ENCODE peak calls at places on chromosome 21, in five cellular contexts. N is epithelial cell of esophagus, F is AG08395, X is GM23338, B is NCI-H510A treated with DMSO at 0.1 percent for 48 hours. L is an unnamed sample.

GRCh38 chr21:45209685-45210284 is 77.9 kb downstream of the POFUT2 start:
- DNase-seq in F (no peak), N (no peak), B (no peak), X (no peak), L (no peak)

GRCh38 chr21:15363921-15364320 is 299.1 kb upstream of the NRIP1 start:
- DNase-seq in F (no peak), X (no peak), N (peak; percentile 62), B (no peak), L (no peak)

GRCh38 chr21:31665397-31665796 is 5.9 kb downstream of the SOD1 start:
- DNase-seq in N (peak; percentile 33), F (no peak), B (no peak), X (no peak), L (no peak)

GRCh38 chr21:45114072-45114471 is 39.7 kb downstream of the ADARB1 start:
- DNase-seq in F (no peak), X (no peak), N (no peak), B (no peak), L (no peak)

GRCh38 chr21:32800056-32800455 is 28.5 kb upstream of the PAXBP1 start:
- DNase-seq in B (no peak), X (no peak), F (no peak), N (no peak), L (no peak)

GRCh38 chr21:43812139-43812821 is 22.9 kb downstream of the RRP1 start:
- DNase-seq in B (peak; percentile 91), F (peak; percentile 54), X (no peak), N (peak; percentile 93), L (no peak)

GRCh38 chr21:41612674-41613250 is 104.8 kb upstream of the TMPRSS2 start:
- DNase-seq in B (peak; percentile 68), N (peak; percentile 97), F (peak; percentile 94), X (peak; percentile 78), L (peak; percentile 60)

GRCh38 chr21:43311303-43311817 is 115.6 kb downstream of the SIK1 start:
- DNase-seq in F (no peak), N (peak; percentile 35), X (no peak), B (peak; percentile 97), L (peak; percentile 83)

GRCh38 chr21:26572668-26573381 is at the start of gene CYYR1:
- DNase-seq in B (no peak), N (peak; percentile 35), F (peak; percentile 13), X (peak; percentile 84), L (no peak)

GRCh38 chr21:15966216-15966615 is 236.4 kb downstream of the USP25 start:
- DNase-seq in F (no peak), B (no peak), X (no peak), N (no peak), L (no peak)

GRCh38 chr21:41630249-41630648 is 122.3 kb upstream of the TMPRSS2 start:
- DNase-seq in F (peak; percentile 94), N (peak; percentile 100), B (no peak), X (no peak), L (no peak)

GRCh38 chr21:42405064-42406059 is 1.7 kb downstream of the UBASH3A start:
- DNase-seq in B (no peak), F (no peak), X (no peak), N (no peak), L (no peak)

GRCh38 chr21:34852438-34852837 is 183.6 kb downstream of the CLIC6 start:
- DNase-seq in N (no peak), B (no peak), X (no peak), F (no peak), L (no peak)

GRCh38 chr21:35833991-35834390 is 226.3 kb downstream of the SETD4 start:
- DNase-seq in N (no peak), F (no peak), X (no peak), B (no peak), L (no peak)

GRCh38 chr21:26842976-26843911 is 2.0 kb downstream of the ADAMTS1 start:
- DNase-seq in F (peak; percentile 93), B (no peak), N (peak; percentile 96), X (peak; percentile 83), L (no peak)

GRCh38 chr21:33078907-33079582 is 9.1 kb downstream of the OLIG1 start:
- DNase-seq in F (peak; percentile 71), B (peak; percentile 8), X (no peak), N (peak; percentile 82), L (no peak)

GRCh38 chr21:35232545-35233176 is 183.6 kb upstream of the RUNX1 start:
- DNase-seq in N (peak; percentile 53), F (no peak), X (no peak), B (no peak), L (no peak)

GRCh38 chr21:44952116-44952928 is 12.5 kb downstream of the SLX9 start:
- DNase-seq in N (no peak), X (no peak), B (no peak), F (no peak), L (no peak)

GRCh38 chr21:33898546-33898945 is 17.1 kb downstream of the ATP5PO start:
- DNase-seq in F (no peak), B (no peak), N (no peak), X (no peak), L (no peak)